ENCODE peak calls at places on chromosomes 2 and 18, in seven cellular contexts. One of them, this sample, is unnamed.

GRCh38 chr2:215536476-215536875 is 100.6 kb upstream of the FN1 start:
- DNase-seq in tibial artery: no peak
- DNase-seq in CD4-positive, alpha-beta memory T cell: no peak
- DNase-seq in heart right ventricle: no peak
- DNase-seq in kidney epithelial cell: no peak
- DNase-seq in CD4-positive, CD25-positive, alpha-beta regulatory T cell: no peak
- DNase-seq in mesendoderm: no peak
- DNase-seq in this sample: no peak

GRCh38 chr2:218812861-218813260 is 18.7 kb downstream of the PRKAG3 start:
- DNase-seq in tibial artery: no peak
- DNase-seq in CD4-positive, alpha-beta memory T cell: no peak
- DNase-seq in heart right ventricle: no peak
- DNase-seq in kidney epithelial cell: no peak
- DNase-seq in CD4-positive, CD25-positive, alpha-beta regulatory T cell: no peak
- DNase-seq in mesendoderm: no peak
- DNase-seq in this sample: no peak

GRCh38 chr2:45806563-45807358 is 155.3 kb downstream of the PRKCE start:
- DNase-seq in tibial artery: no peak
- DNase-seq in CD4-positive, alpha-beta memory T cell: no peak
- DNase-seq in heart right ventricle: no peak
- DNase-seq in kidney epithelial cell: no peak
- DNase-seq in CD4-positive, CD25-positive, alpha-beta regulatory T cell: no peak
- DNase-seq in mesendoderm: no peak
- DNase-seq in this sample: no peak

GRCh38 chr2:235082939-235083338 is 131.1 kb downstream of the SH3BP4 start:
- DNase-seq in tibial artery: no peak
- DNase-seq in CD4-positive, alpha-beta memory T cell: no peak
- DNase-seq in heart right ventricle: no peak
- DNase-seq in kidney epithelial cell: no peak
- DNase-seq in CD4-positive, CD25-positive, alpha-beta regulatory T cell: no peak
- DNase-seq in mesendoderm: no peak
- DNase-seq in this sample: no peak

GRCh38 chr2:69366-70344 is 23.4 kb upstream of the FAM110C start:
- DNase-seq in tibial artery: no peak
- DNase-seq in CD4-positive, alpha-beta memory T cell: no peak
- DNase-seq in heart right ventricle: no peak
- DNase-seq in kidney epithelial cell: no peak
- DNase-seq in CD4-positive, CD25-positive, alpha-beta regulatory T cell: no peak
- DNase-seq in mesendoderm: peak; percentile 45
- DNase-seq in this sample: no peak

GRCh38 chr2:208820289-208820688 is 413.7 kb downstream of the PTH2R start:
- DNase-seq in tibial artery: no peak
- DNase-seq in CD4-positive, alpha-beta memory T cell: no peak
- DNase-seq in heart right ventricle: no peak
- DNase-seq in kidney epithelial cell: peak; percentile 21
- DNase-seq in CD4-positive, CD25-positive, alpha-beta regulatory T cell: no peak
- DNase-seq in mesendoderm: peak; percentile 65
- DNase-seq in this sample: no peak

GRCh38 chr2:109612991-109613921 is 510 bp downstream of the SEPTIN10 start:
- DNase-seq in tibial artery: peak; percentile 54
- DNase-seq in CD4-positive, alpha-beta memory T cell: no peak
- DNase-seq in heart right ventricle: peak; percentile 76
- DNase-seq in kidney epithelial cell: no peak
- DNase-seq in CD4-positive, CD25-positive, alpha-beta regulatory T cell: no peak
- DNase-seq in mesendoderm: peak; percentile 71
- DNase-seq in this sample: no peak

GRCh38 chr2:38935568-38936172 is 46.0 kb downstream of the ARHGEF33 start:
- DNase-seq in tibial artery: no peak
- DNase-seq in CD4-positive, alpha-beta memory T cell: no peak
- DNase-seq in heart right ventricle: no peak
- DNase-seq in kidney epithelial cell: no peak
- DNase-seq in CD4-positive, CD25-positive, alpha-beta regulatory T cell: no peak
- DNase-seq in mesendoderm: no peak
- DNase-seq in this sample: no peak

GRCh38 chr2:157785866-157786662 is 90.1 kb downstream of the ACVR1 start:
- DNase-seq in tibial artery: no peak
- DNase-seq in CD4-positive, alpha-beta memory T cell: no peak
- DNase-seq in heart right ventricle: no peak
- DNase-seq in kidney epithelial cell: no peak
- DNase-seq in CD4-positive, CD25-positive, alpha-beta regulatory T cell: no peak
- DNase-seq in mesendoderm: peak; percentile 64
- DNase-seq in this sample: no peak

GRCh38 chr2:237895544-237896506 is 36.4 kb downstream of the RAMP1 start:
- DNase-seq in tibial artery: peak; percentile 77
- DNase-seq in CD4-positive, alpha-beta memory T cell: no peak
- DNase-seq in heart right ventricle: peak; percentile 71
- DNase-seq in kidney epithelial cell: no peak
- DNase-seq in CD4-positive, CD25-positive, alpha-beta regulatory T cell: no peak
- DNase-seq in mesendoderm: no peak
- DNase-seq in this sample: no peak

GRCh38 chr2:95026471-95027368 is 1.2 kb downstream of the MAL start:
- DNase-seq in tibial artery: no peak
- DNase-seq in CD4-positive, alpha-beta memory T cell: peak; percentile 53
- DNase-seq in heart right ventricle: no peak
- DNase-seq in kidney epithelial cell: no peak
- DNase-seq in CD4-positive, CD25-positive, alpha-beta regulatory T cell: no peak
- DNase-seq in mesendoderm: peak; percentile 46
- DNase-seq in this sample: no peak

GRCh38 chr2:14330884-14331283 is 301.6 kb upstream of the LRATD1 start:
- DNase-seq in tibial artery: no peak
- DNase-seq in CD4-positive, alpha-beta memory T cell: no peak
- DNase-seq in heart right ventricle: no peak
- DNase-seq in kidney epithelial cell: no peak
- DNase-seq in CD4-positive, CD25-positive, alpha-beta regulatory T cell: no peak
- DNase-seq in mesendoderm: peak; percentile 26
- DNase-seq in this sample: no peak

GRCh38 chr2:217035967-217036366 is 176.1 kb upstream of the TNP1 start:
- DNase-seq in tibial artery: peak; percentile 28
- DNase-seq in CD4-positive, alpha-beta memory T cell: no peak
- DNase-seq in heart right ventricle: peak; percentile 74
- DNase-seq in kidney epithelial cell: no peak
- DNase-seq in CD4-positive, CD25-positive, alpha-beta regulatory T cell: no peak
- DNase-seq in mesendoderm: no peak
- DNase-seq in this sample: no peak

GRCh38 chr2:20203072-20203471 is 21.9 kb downstream of the SDC1 start:
- DNase-seq in tibial artery: no peak
- DNase-seq in CD4-positive, alpha-beta memory T cell: no peak
- DNase-seq in heart right ventricle: no peak
- DNase-seq in kidney epithelial cell: no peak
- DNase-seq in CD4-positive, CD25-positive, alpha-beta regulatory T cell: no peak
- DNase-seq in mesendoderm: no peak
- DNase-seq in this sample: no peak

GRCh38 chr18:22783662-22784076 is 149.5 kb upstream of the RBBP8 start:
- DNase-seq in tibial artery: no peak
- DNase-seq in CD4-positive, alpha-beta memory T cell: no peak
- DNase-seq in heart right ventricle: no peak
- DNase-seq in kidney epithelial cell: no peak
- DNase-seq in CD4-positive, CD25-positive, alpha-beta regulatory T cell: no peak
- DNase-seq in mesendoderm: no peak
- DNase-seq in this sample: no peak

GRCh38 chr2:48474599-48475298 is 55.2 kb upstream of the STON1 start:
- DNase-seq in tibial artery: no peak
- DNase-seq in CD4-positive, alpha-beta memory T cell: no peak
- DNase-seq in heart right ventricle: peak; percentile 40
- DNase-seq in kidney epithelial cell: no peak
- DNase-seq in CD4-positive, CD25-positive, alpha-beta regulatory T cell: no peak
- DNase-seq in mesendoderm: no peak
- DNase-seq in this sample: no peak

GRCh38 chr18:12434541-12434929 is 26.8 kb downstream of the PRELID3A start:
- DNase-seq in tibial artery: no peak
- DNase-seq in CD4-positive, alpha-beta memory T cell: no peak
- DNase-seq in heart right ventricle: no peak
- DNase-seq in kidney epithelial cell: no peak
- DNase-seq in CD4-positive, CD25-positive, alpha-beta regulatory T cell: no peak
- DNase-seq in mesendoderm: no peak
- DNase-seq in this sample: no peak

GRCh38 chr18:48851563-48851962 is 99.2 kb downstream of the SMAD7 start:
- DNase-seq in tibial artery: peak; percentile 59
- DNase-seq in CD4-positive, alpha-beta memory T cell: no peak
- DNase-seq in heart right ventricle: peak; percentile 73
- DNase-seq in kidney epithelial cell: no peak
- DNase-seq in CD4-positive, CD25-positive, alpha-beta regulatory T cell: no peak
- DNase-seq in mesendoderm: no peak
- DNase-seq in this sample: no peak

GRCh38 chr2:9256570-9257043 is 50.0 kb downstream of the ASAP2 start:
- DNase-seq in tibial artery: no peak
- DNase-seq in CD4-positive, alpha-beta memory T cell: no peak
- DNase-seq in heart right ventricle: no peak
- DNase-seq in kidney epithelial cell: no peak
- DNase-seq in CD4-positive, CD25-positive, alpha-beta regulatory T cell: no peak
- DNase-seq in mesendoderm: peak; percentile 63
- DNase-seq in this sample: no peak

GRCh38 chr2:174450021-174450816 is 36.6 kb downstream of the GPR155 start:
- DNase-seq in tibial artery: no peak
- DNase-seq in CD4-positive, alpha-beta memory T cell: no peak
- DNase-seq in heart right ventricle: no peak
- DNase-seq in kidney epithelial cell: no peak
- DNase-seq in CD4-positive, CD25-positive, alpha-beta regulatory T cell: no peak
- DNase-seq in mesendoderm: no peak
- DNase-seq in this sample: no peak

DNA sequence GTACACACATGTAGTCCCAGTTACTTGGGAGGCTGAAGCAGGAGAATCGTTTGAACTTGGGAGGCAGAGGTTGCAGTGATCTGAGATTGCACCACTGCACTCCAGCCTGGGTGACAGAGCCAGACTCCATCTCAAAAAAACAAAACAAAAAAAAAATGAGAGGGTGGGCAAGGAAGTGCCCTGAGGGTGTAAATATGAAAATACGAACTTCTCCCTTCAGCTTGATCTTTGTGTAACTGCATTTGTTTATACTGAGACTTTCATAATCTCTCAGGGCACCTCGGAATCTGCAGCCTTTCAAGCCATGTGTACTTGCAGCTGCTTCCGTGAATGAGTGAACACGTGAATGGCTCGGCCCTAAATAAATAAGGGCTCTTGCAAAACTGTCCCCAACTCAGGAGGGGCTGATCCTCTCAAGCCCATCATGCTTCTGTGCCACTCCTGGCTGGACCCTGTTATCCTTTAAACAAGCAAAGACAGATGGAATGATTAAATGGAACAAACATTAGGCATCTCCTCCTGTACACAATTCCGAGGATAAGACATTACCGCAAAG is 96.8 kb downstream of the BOD1L2 start:
- DNase-seq in tibial artery: no peak
- DNase-seq in CD4-positive, alpha-beta memory T cell: no peak
- DNase-seq in heart right ventricle: no peak
- DNase-seq in kidney epithelial cell: no peak
- DNase-seq in CD4-positive, CD25-positive, alpha-beta regulatory T cell: no peak
- DNase-seq in mesendoderm: no peak
- DNase-seq in this sample: no peak
- H3K27me3 ChIP-seq in tibial artery: no peaks in the 10 kb centered on the region
- H3K27me3 ChIP-seq in CD4-positive, alpha-beta memory T cell: no peaks in the 10 kb centered on the region
- H3K27me3 ChIP-seq in heart right ventricle: peaks cover 4% of the 10 kb centered on the region
- H3K27me3 ChIP-seq in kidney epithelial cell: peaks cover 4% of the 10 kb centered on the region
- H3K27me3 ChIP-seq in CD4-positive, CD25-positive, alpha-beta regulatory T cell: no peaks in the 10 kb centered on the region
- H3K27me3 ChIP-seq in mesendoderm: no peaks in the 10 kb centered on the region
- H3K27me3 ChIP-seq in this sample: no peaks in the 10 kb centered on the region

DNA sequence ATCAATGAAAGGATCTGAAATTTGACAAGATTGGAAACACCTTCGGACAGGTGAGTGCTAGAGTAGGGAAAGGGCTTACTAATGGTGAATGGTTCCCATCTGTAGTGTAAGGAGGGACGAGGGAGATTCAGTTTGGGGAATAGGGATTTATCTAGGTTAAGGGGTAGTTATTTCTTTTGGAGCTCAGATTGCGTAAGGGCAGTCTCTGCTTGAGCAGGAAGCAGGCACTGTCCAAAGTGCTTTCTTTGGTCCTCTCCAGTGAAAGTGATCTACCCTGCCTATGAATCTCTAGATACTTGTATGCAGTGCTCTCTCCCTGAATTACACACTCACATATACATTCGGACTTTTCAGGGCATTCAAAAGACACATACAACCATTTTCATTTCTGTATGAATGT is 272.9 kb upstream of the FIGN start:
- DNase-seq in tibial artery: no peak
- DNase-seq in CD4-positive, alpha-beta memory T cell: no peak
- DNase-seq in heart right ventricle: no peak
- DNase-seq in kidney epithelial cell: no peak
- DNase-seq in CD4-positive, CD25-positive, alpha-beta regulatory T cell: no peak
- DNase-seq in mesendoderm: no peak
- DNase-seq in this sample: no peak
- H3K27me3 ChIP-seq in tibial artery: no peaks in the 10 kb centered on the region
- H3K27me3 ChIP-seq in CD4-positive, alpha-beta memory T cell: no peaks in the 10 kb centered on the region
- H3K27me3 ChIP-seq in heart right ventricle: no peaks in the 10 kb centered on the region
- H3K27me3 ChIP-seq in kidney epithelial cell: no peaks in the 10 kb centered on the region
- H3K27me3 ChIP-seq in CD4-positive, CD25-positive, alpha-beta regulatory T cell: no peaks in the 10 kb centered on the region
- H3K27me3 ChIP-seq in mesendoderm: no peaks in the 10 kb centered on the region
- H3K27me3 ChIP-seq in this sample: no peaks in the 10 kb centered on the region

DNA sequence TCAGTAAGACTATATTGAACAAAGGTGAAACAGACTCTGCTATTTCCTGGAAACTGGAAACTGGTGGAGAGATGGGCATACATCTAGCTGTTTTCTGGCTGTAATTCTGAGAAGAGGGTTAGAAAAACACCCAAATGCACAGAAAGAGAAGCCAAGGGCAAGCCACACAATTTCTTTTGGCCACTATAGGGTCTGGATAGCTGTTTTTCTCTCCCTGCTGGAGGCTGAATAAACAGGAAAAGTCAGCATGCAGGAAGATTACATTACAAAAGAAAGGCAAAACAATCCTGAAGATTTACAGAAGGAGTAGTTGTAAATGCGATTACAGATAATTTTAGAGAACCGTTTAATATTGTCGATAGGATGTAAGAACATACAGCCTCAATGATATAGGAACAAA is 186.2 kb upstream of the REG3G start:
- DNase-seq in tibial artery: no peak
- DNase-seq in CD4-positive, alpha-beta memory T cell: no peak
- DNase-seq in heart right ventricle: no peak
- DNase-seq in kidney epithelial cell: no peak
- DNase-seq in CD4-positive, CD25-positive, alpha-beta regulatory T cell: no peak
- DNase-seq in mesendoderm: peak; percentile 62
- DNase-seq in this sample: no peak
- H3K27me3 ChIP-seq in tibial artery: no peaks in the 10 kb centered on the region
- H3K27me3 ChIP-seq in CD4-positive, alpha-beta memory T cell: no peaks in the 10 kb centered on the region
- H3K27me3 ChIP-seq in heart right ventricle: no peaks in the 10 kb centered on the region
- H3K27me3 ChIP-seq in kidney epithelial cell: no peaks in the 10 kb centered on the region
- H3K27me3 ChIP-seq in CD4-positive, CD25-positive, alpha-beta regulatory T cell: no peaks in the 10 kb centered on the region
- H3K27me3 ChIP-seq in mesendoderm: no peaks in the 10 kb centered on the region
- H3K27me3 ChIP-seq in this sample: no peaks in the 10 kb centered on the region

GRCh38 chr2:199460101-199460671 is 2.4 kb upstream of the SATB2 start:
- DNase-seq in tibial artery: no peak
- DNase-seq in CD4-positive, alpha-beta memory T cell: no peak
- DNase-seq in heart right ventricle: no peak
- DNase-seq in kidney epithelial cell: no peak
- DNase-seq in CD4-positive, CD25-positive, alpha-beta regulatory T cell: no peak
- DNase-seq in mesendoderm: peak; percentile 31
- DNase-seq in this sample: no peak

GRCh38 chr2:199457147-199458016 is at the start of gene SATB2:
- DNase-seq in tibial artery: no peak
- DNase-seq in CD4-positive, alpha-beta memory T cell: no peak
- DNase-seq in heart right ventricle: no peak
- DNase-seq in kidney epithelial cell: no peak
- DNase-seq in CD4-positive, CD25-positive, alpha-beta regulatory T cell: no peak
- DNase-seq in mesendoderm: peak; percentile 81
- DNase-seq in this sample: no peak

GRCh38 chr2:199459286-199460100 is 1.8 kb upstream of the SATB2 start:
- DNase-seq in tibial artery: peak; percentile 82
- DNase-seq in CD4-positive, alpha-beta memory T cell: no peak
- DNase-seq in heart right ventricle: peak; percentile 96
- DNase-seq in kidney epithelial cell: peak; percentile 75
- DNase-seq in CD4-positive, CD25-positive, alpha-beta regulatory T cell: no peak
- DNase-seq in mesendoderm: peak; percentile 98
- DNase-seq in this sample: peak; percentile 75

GRCh38 chr2:199458017-199458805 is 472 bp upstream of the SATB2 start:
- DNase-seq in tibial artery: no peak
- DNase-seq in CD4-positive, alpha-beta memory T cell: no peak
- DNase-seq in heart right ventricle: no peak
- DNase-seq in kidney epithelial cell: no peak
- DNase-seq in CD4-positive, CD25-positive, alpha-beta regulatory T cell: no peak
- DNase-seq in mesendoderm: peak; percentile 75
- DNase-seq in this sample: no peak

GRCh38 chr2:199458806-199459285 is 1.1 kb upstream of the SATB2 start:
- DNase-seq in tibial artery: no peak
- DNase-seq in CD4-positive, alpha-beta memory T cell: no peak
- DNase-seq in heart right ventricle: no peak
- DNase-seq in kidney epithelial cell: no peak
- DNase-seq in CD4-positive, CD25-positive, alpha-beta regulatory T cell: no peak
- DNase-seq in mesendoderm: no peak
- DNase-seq in this sample: no peak
- H3K27me3 ChIP-seq in tibial artery: peaks cover 2% of the 10 kb centered on the region
- H3K27me3 ChIP-seq in CD4-positive, alpha-beta memory T cell: peaks cover 63% of the 10 kb centered on the region
- H3K27me3 ChIP-seq in heart right ventricle: peaks cover 81% of the 10 kb centered on the region
- H3K27me3 ChIP-seq in kidney epithelial cell: peaks cover 32% of the 10 kb centered on the region
- H3K27me3 ChIP-seq in CD4-positive, CD25-positive, alpha-beta regulatory T cell: peaks cover 35% of the 10 kb centered on the region
- H3K27me3 ChIP-seq in mesendoderm: peaks cover 27% of the 10 kb centered on the region
- H3K27me3 ChIP-seq in this sample: peaks cover 11% of the 10 kb centered on the region